ENCODE peak calls at places on chromosome 21, in five cellular contexts. A, L, M, K and I are unnamed samples.

GRCh38 chr21:8992731-8993174 is 1528.6 kb upstream of the TPTE start:
- DNase-seq in A (no peak), L (no peak), M (no peak), K (no peak), I (no peak)

GRCh38 chr21:40466893-40467483 is 380.0 kb downstream of the DSCAM start:
- DNase-seq in A (no peak), K (no peak), L (no peak), M (no peak), I (no peak)

GRCh38 chr21:45264919-45265515 is 22.7 kb downstream of the POFUT2 start:
- DNase-seq in L (peak), K (no peak), M (no peak), A (peak), I (peak)

GRCh38 chr21:34884346-34884929 is 164.7 kb downstream of the RUNX1 start:
- DNase-seq in L (no peak), A (no peak), K (no peak), M (no peak), I (no peak)

GRCh38 chr21:38351176-38351959 is 94.6 kb downstream of the KCNJ15 start:
- DNase-seq in M (no peak), L (no peak), A (no peak), K (no peak), I (peak)

GRCh38 chr21:16193758-16194606 is 464.2 kb downstream of the USP25 start:
- DNase-seq in L (peak), M (peak), K (peak), A (peak), I (no peak)

GRCh38 chr21:34812510-34813265 is 143.9 kb downstream of the CLIC6 start:
- DNase-seq in K (no peak), A (no peak), M (no peak), L (no peak), I (no peak)

GRCh38 chr21:31343030-31343510 is 991 bp downstream of the TIAM1 start:
- DNase-seq in A (no peak), L (no peak), M (no peak), K (no peak), I (no peak)

GRCh38 chr21:38505654-38506523 is 7.6 kb upstream of the ERG start:
- DNase-seq in L (no peak), M (no peak), A (no peak), K (no peak), I (peak)

GRCh38 chr21:31503939-31504338 is 155.6 kb upstream of the SOD1 start:
- DNase-seq in A (no peak), L (no peak), K (no peak), M (no peak), I (no peak)

DNA sequence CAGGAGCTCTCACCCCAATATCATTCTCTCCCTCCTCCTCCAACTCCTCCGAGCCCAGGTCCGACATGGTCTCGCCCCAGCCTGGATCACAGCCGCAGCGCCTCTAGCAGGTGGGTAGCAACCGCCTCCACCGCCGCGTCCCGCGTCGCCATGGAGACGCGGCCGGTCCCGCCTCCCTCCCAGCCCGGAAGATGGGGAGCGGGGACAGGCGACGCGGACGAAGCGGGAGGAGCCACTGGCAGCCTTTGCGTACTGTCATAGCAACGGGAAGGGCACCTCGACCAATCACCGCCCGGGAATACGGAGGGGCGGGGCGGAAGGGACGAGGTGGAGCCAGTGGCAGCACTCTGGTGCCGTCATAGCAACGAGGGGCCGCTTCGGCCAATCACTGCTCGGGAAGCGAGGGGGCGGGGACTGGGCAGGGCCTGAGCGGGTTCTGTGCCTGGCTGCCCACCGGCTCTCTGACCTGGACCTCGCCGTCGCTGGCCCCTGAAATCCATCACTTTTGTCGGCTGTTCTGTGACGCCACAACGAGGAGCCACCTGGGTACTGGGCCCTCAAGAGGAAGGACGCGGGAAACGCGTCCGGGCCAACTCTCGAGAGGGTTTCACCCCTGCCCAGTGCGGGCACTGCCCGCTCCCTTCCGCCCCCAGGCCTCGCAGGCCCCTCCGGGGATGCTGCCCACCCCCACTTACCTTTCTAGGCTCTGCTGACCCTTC is at the start of gene RSPH1:
- DNase-seq in A (peak), L (peak), K (peak), M (peak), I (peak)
- TF ChIP-seq POLR2A in A (no peak), L (no peak), K (peak), M (peak), I (no peak)

GRCh38 chr21:36135391-36136094 is 664 bp downstream of the CBR3 start:
- DNase-seq in K (peak), M (peak), A (peak), L (peak), I (peak)
- TF ChIP-seq POLR2A in K (peak), M (no peak), A (no peak), L (no peak), I (peak)

GRCh38 chr21:43927591-43928229 is 62.7 kb downstream of the AGPAT3 start:
- DNase-seq in A (no peak), K (no peak), M (no peak), L (no peak), I (peak)
- TF ChIP-seq POLR2A in A (no peak), K (no peak), M (no peak), L (no peak), I (no peak)

GRCh38 chr21:28068455-28069358 is 924.0 kb downstream of the LTN1 start:
- DNase-seq in K (no peak), M (no peak), A (no peak), L (no peak), I (no peak)
- TF ChIP-seq POLR2A in K (no peak), M (no peak), A (no peak), L (no peak), I (no peak)

GRCh38 chr21:33642027-33642895 is at the start of gene ITSN1:
- DNase-seq in L (peak), A (peak), M (peak), K (peak), I (peak)
- TF ChIP-seq POLR2A in L (no peak), A (no peak), M (peak), K (peak), I (no peak)